ENCODE peak calls at places on chromosomes 2 and 18, in ten cellular contexts. V, J, Q, S, D, A, Z, N, O and E are unnamed samples.

GRCh38 chr2:217248312-217248935 is 388.6 kb upstream of the TNP1 start:
- DNase-seq in D (peak), Z (no peak), O (peak), S (peak), A (peak), N (no peak), V (no peak), Q (no peak), J (peak), E (no peak)

GRCh38 chr2:121884515-121884915 is 129.1 kb downstream of the TSN start:
- DNase-seq in D (peak), Z (peak), V (no peak), A (no peak), N (no peak), J (no peak), S (no peak), O (no peak), Q (no peak), E (no peak)

GRCh38 chr2:218332288-218332687 is 24.4 kb upstream of the CATIP start:
- DNase-seq in S (peak), A (no peak), V (no peak), J (no peak), O (no peak), Z (no peak), D (no peak), Q (no peak), N (no peak), E (no peak)

GRCh38 chr2:55862269-55862668 is 61.3 kb downstream of the EFEMP1 start:
- DNase-seq in D (peak), Z (no peak), A (no peak), Q (no peak), J (no peak), V (no peak), O (no peak), N (no peak), S (no peak), E (peak)

GRCh38 chr2:65228249-65228750 is 669 bp downstream of the ACTR2 start:
- DNase-seq in Z (no peak), N (peak), D (peak), J (no peak), V (peak), S (peak), A (no peak), O (peak), Q (no peak), E (no peak)

GRCh38 chr2:238465487-238466241 is 38.9 kb downstream of the ASB1 start:
- DNase-seq in A (no peak), N (no peak), S (no peak), V (no peak), Q (no peak), O (no peak), J (no peak), D (no peak), Z (no peak), E (no peak)

GRCh38 chr2:55268288-55268906 is 634 bp downstream of the MTIF2 start:
- DNase-seq in Q (no peak), J (no peak), D (no peak), O (peak), V (peak), A (no peak), S (no peak), N (no peak), Z (no peak), E (no peak)

GRCh38 chr18:3605562-3606443 is 155.8 kb downstream of the TGIF1 start:
- DNase-seq in A (no peak), D (peak), S (no peak), V (no peak), Z (no peak), N (no peak), J (no peak), Q (no peak), O (no peak), E (no peak)

GRCh38 chr2:189287982-189288494 is 108.5 kb upstream of the COL5A2 start:
- DNase-seq in S (no peak), J (no peak), O (peak), Q (no peak), A (no peak), V (no peak), D (peak), Z (no peak), N (no peak), E (peak)

GRCh38 chr2:43636616-43637015 is 444 bp upstream of the PLEKHH2 start:
- DNase-seq in O (peak), N (peak), Q (no peak), Z (no peak), J (no peak), V (peak), A (no peak), S (no peak), D (no peak), E (no peak)

GRCh38 chr2:27407798-27408491 is 1.4 kb downstream of the PPM1G start:
- DNase-seq in J (no peak), Z (peak), V (peak), Q (peak), O (no peak), S (peak), D (peak), A (no peak), N (no peak), E (no peak)

GRCh38 chr2:156182132-156182531 is 150.4 kb downstream of the NR4A2 start:
- DNase-seq in J (no peak), A (no peak), Z (no peak), O (no peak), D (no peak), V (no peak), N (no peak), S (no peak), Q (peak), E (no peak)

GRCh38 chr2:133843091-133843490 is 274.8 kb upstream of the NCKAP5 start:
- DNase-seq in N (no peak), D (peak), A (no peak), Q (no peak), Z (no peak), V (no peak), S (no peak), J (no peak), O (no peak), E (no peak)

DNA sequence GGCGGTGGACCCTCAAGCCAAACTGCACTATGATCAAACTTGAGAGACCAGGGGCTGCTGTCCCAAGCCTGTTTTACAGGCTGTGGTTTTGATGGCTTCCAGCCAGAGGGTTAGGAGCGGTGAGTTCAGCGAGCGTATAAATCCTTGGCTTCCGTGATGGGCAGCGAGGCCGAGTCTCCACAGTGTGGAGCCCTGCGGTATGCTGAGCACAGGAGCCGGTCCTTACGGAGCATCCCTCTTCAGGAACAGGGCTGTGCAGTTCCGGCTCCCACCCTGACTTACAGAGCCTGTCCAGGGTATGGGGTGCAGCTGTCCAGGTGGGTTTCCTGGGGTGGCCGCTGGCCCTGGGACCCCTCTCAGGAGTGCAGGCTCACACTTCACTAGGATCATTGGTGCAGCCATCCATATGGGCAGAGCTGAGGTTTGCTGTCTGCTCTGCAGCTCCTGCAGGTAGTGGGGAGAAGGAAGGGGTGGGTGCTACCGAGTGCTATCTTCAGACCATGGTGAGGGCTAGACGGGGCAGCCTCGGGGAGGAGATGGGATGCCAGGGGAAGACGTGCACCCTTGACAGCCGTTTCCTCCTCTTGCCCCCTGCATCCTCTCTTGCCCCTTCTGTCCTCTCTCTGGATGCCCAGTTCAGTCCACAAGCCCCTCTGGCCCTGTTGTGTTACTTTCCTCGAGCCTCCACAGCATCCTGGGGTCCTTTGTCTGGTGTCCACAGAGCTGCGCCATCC is 104.3 kb downstream of the FAM210A start:
- DNase-seq in A (no peak), O (no peak), Q (no peak), J (no peak), S (no peak), D (no peak), N (no peak), V (no peak), Z (no peak), E (no peak)
- TF ChIP-seq CTCF in A (no peak), O (no peak), Q (no peak), J (no peak), S (no peak), D (no peak), N (no peak), V (no peak), Z (no peak), E (no peak)

DNA sequence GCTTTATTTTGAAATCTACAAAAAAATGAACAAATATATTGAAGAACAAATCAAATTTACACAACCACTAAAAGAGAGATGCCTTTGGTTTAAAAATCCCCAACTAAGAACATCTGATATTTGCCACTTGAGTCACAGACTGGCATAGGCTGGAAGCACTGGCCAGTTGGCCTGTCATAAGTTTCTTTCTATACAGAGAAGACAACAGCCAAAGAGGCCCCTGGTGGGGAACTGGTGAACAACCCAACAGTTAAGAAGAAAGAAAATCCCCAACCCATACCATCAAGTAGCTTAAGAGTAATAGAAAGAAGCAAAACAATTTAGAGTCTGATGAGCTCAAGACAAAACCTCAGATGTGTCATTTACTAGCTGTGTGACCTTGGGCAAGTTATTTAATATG is 45.5 kb downstream of the OSR1 start:
- DNase-seq in O (peak), A (no peak), Q (no peak), J (no peak), N (no peak), S (no peak), D (peak), Z (peak), V (peak), E (no peak)
- TF ChIP-seq CTCF in O (no peak), A (no peak), Q (peak), J (no peak), N (peak), S (peak), D (peak), Z (peak), V (peak), E (peak)

DNA sequence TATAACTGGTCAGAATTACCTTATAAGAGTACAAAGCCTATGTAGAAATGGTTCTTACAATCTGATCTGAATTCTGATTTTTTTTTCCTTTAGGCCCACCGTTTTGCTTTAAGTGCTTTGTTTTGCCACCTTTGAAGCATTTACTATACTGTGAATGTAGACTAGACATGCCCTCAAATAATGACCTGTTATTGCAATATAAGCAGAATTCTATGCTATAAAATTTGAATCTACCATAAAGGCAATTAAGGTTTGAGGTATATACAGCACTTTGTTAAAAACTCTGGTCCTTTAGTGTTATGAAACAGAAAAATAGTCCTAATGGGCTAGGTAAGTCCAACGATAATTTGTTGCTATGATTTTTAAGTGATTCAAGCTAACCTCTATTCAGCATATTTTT is 86.6 kb upstream of the NOSTRIN start:
- DNase-seq in V (no peak), Q (no peak), J (no peak), Z (no peak), N (no peak), A (no peak), S (no peak), O (no peak), D (no peak), E (no peak)
- TF ChIP-seq CTCF in V (no peak), Q (no peak), J (no peak), Z (no peak), N (no peak), A (no peak), S (no peak), O (no peak), D (no peak), E (no peak)

GRCh38 chr2:171141320-171141719 is 19.4 kb downstream of the TLK1 start:
- DNase-seq in V (no peak), Z (no peak), N (no peak), D (no peak), Q (no peak), J (no peak), A (no peak), S (no peak), O (no peak), E (no peak)
- TF ChIP-seq CTCF in V (peak), Z (no peak), N (no peak), D (no peak), Q (no peak), J (no peak), A (no peak), S (no peak), O (no peak), E (no peak)

DNA sequence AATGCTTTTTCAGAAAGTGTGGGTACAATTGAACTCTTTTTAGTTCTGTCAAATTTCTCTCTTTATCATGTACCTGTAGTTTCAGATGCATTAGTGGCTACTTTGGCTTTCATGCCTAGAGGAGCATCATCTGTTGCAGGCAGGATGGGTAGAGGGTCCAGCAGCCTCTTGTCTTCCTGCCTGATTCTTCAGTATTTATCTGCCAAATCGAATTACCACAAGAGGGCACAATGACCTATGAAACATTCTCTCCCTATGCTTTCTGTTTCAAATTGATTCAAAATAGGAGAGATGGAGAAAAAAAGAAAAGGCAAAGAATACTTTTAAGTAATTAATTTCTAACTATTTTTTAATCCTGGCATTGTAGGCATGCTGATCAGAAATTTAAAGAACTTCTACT is 477.2 kb downstream of the TRIB2 start:
- DNase-seq in O (peak), J (no peak), N (no peak), A (no peak), S (no peak), Q (no peak), V (peak), D (peak), Z (peak), E (no peak)
- TF ChIP-seq CTCF in O (peak), J (peak), N (no peak), A (peak), S (no peak), Q (peak), V (peak), D (peak), Z (peak), E (no peak)

DNA sequence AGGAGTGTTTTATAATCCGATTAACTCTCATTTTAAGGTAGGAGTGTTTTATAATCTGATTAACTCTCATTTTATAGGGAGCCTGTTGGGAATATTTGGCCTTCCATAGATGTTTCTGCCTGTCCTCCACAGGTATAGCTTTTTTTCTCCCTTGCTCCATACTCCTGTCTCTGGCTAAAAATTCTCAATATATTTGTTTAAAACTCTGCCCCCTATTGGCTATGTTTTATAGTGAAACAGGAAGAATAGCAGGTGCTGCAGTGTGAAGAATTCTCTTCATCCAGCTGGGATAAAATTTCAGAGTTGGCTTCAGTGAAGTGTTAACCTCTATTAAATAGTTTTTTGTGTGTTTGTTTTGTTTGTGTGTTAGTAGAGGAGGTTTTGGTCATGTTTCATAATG is 1046.0 kb upstream of the TMEFF2 start:
- DNase-seq in N (no peak), S (no peak), Q (no peak), Z (no peak), V (no peak), O (no peak), A (no peak), D (no peak), J (no peak), E (no peak)
- TF ChIP-seq CTCF in N (no peak), S (no peak), Q (peak), Z (peak), V (peak), O (peak), A (no peak), D (no peak), J (no peak), E (no peak)

GRCh38 chr2:19669126-19669525 is 232.7 kb downstream of the TTC32 start:
- DNase-seq in Z (no peak), A (no peak), D (no peak), Q (no peak), N (no peak), O (no peak), S (no peak), V (no peak), J (no peak), E (no peak)

GRCh38 chr2:19669605-19670004 is 232.2 kb downstream of the TTC32 start:
- DNase-seq in A (no peak), Q (no peak), Z (no peak), V (no peak), J (no peak), D (no peak), S (no peak), N (no peak), O (no peak), E (no peak)

GRCh38 chr2:19667536-19667949 is 234.2 kb downstream of the TTC32 start:
- DNase-seq in Z (no peak), J (no peak), A (no peak), O (no peak), S (no peak), N (no peak), V (no peak), Q (no peak), D (no peak), E (no peak)

GRCh38 chr2:19664651-19665050 is 237.1 kb downstream of the TTC32 start:
- DNase-seq in S (no peak), Q (no peak), N (no peak), Z (no peak), D (no peak), A (no peak), V (no peak), O (no peak), J (no peak), E (no peak)

DNA sequence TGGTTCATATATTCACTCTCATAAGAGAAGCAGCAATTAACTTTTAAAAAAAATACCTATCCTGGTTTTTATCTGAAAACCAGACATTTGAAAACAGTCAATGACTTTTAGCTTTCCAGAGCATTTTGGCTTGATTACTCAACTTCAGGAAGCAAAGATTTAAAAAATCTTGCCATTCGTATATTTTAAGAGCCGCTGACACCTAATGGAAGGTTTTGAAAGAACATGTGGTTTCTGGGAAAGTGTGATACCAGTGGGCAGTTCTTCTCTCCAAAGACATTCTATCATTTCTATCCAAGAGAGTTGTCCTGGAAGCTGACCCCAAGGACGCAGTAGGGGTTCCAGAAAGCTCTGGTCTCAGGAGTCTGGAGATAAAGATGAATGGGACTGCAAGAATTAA is 234.7 kb downstream of the TTC32 start:
- DNase-seq in S (no peak), Z (no peak), Q (no peak), J (no peak), O (no peak), V (no peak), D (peak), N (no peak), A (no peak), E (no peak)
- TF ChIP-seq CTCF in S (no peak), Z (no peak), Q (peak), J (no peak), O (no peak), V (peak), D (peak), N (no peak), A (peak), E (peak)